ENCODE peak calls at places on chromosome 18, in five cellular contexts. U is Peyer's patch, E is brain microvascular endothelial cell, C is adrenal gland, G is breast epithelium. Q is an unnamed sample.

GRCh38 chr18:55316615-55317184 is 271.3 kb downstream of the TCF4 start:
- DNase-seq in U (no peak), E (no peak), C (no peak), G (no peak), Q (no peak)

GRCh38 chr18:12606592-12607315 is 51.2 kb downstream of the SPIRE1 start:
- DNase-seq in U (no peak), E (no peak), C (no peak), G (no peak), Q (no peak)

GRCh38 chr18:63177822-63178525 is 141.6 kb downstream of the BCL2 start:
- DNase-seq in U (peak; percentile 69), E (no peak), C (no peak), G (peak; percentile 56), Q (no peak)

GRCh38 chr18:75377975-75378673 is 49.4 kb downstream of the SMIM21 start:
- DNase-seq in U (no peak), E (no peak), C (no peak), G (no peak), Q (no peak)

GRCh38 chr18:22698711-22699110 is 234.4 kb upstream of the RBBP8 start:
- DNase-seq in U (no peak), E (no peak), C (no peak), G (no peak), Q (no peak)

GRCh38 chr18:46759885-46760284 is 3.0 kb upstream of the ST8SIA5 start:
- DNase-seq in U (no peak), E (no peak), C (no peak), G (no peak), Q (no peak)

GRCh38 chr18:29041976-29042375 is 865.0 kb upstream of the CDH2 start:
- DNase-seq in U (no peak), E (no peak), C (no peak), G (no peak), Q (no peak)

GRCh38 chr18:48802543-48803428 is 148.0 kb downstream of the SMAD7 start:
- DNase-seq in U (peak; percentile 47), E (no peak), C (peak; percentile 52), G (no peak), Q (peak; percentile 79)

GRCh38 chr18:79525556-79526467 is 130.1 kb downstream of the NFATC1 start:
- DNase-seq in U (peak; percentile 50), E (no peak), C (no peak), G (peak; percentile 33), Q (peak; percentile 84)

GRCh38 chr18:69935319-69936190 is 12.1 kb downstream of the CD226 start:
- DNase-seq in U (peak; percentile 80), E (no peak), C (no peak), G (peak; percentile 46), Q (no peak)

GRCh38 chr18:50203801-50204604 is 9.1 kb upstream of the MYO5B start:
- DNase-seq in U (peak; percentile 80), E (peak; percentile 33), C (peak; percentile 59), G (no peak), Q (no peak)

GRCh38 chr18:40159141-40160017 is 1795.7 kb upstream of the PIK3C3 start:
- DNase-seq in U (no peak), E (peak; percentile 46), C (no peak), G (no peak), Q (no peak)

DNA sequence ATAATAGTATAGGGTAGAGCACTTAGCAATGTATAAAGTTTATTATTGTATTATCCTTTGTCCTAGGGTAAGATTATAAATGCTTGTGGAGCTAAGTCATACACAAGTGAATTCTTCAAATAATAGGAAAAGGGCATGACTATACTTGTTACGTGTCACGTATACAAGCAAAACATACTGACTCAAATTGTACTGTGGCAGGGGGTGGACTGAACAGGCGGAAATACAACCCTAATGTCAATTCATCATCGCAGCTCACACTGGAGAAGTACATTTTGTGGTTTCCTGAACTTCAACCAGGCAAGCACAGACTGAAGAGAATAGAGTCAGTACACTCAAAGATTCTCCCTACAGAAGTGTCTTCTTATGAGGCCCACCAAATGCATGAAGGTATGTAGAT is 201.0 kb downstream of the MBD2 start:
- DNase-seq in U (no peak), E (peak; percentile 93), C (no peak), G (no peak), Q (no peak)
- H3K4me3 ChIP-seq in U (no peak overlapping the region), E (no peak overlapping the region), C (no peak overlapping the region), G (no peak overlapping the region), Q (no peak overlapping the region)

GRCh38 chr18:8952796-8953760 is 149.4 kb upstream of the NDUFV2 start:
- DNase-seq in U (no peak), E (peak; percentile 71), C (no peak), G (no peak), Q (peak; percentile 28)

GRCh38 chr18:8948471-8949149 is 153.9 kb upstream of the NDUFV2 start:
- DNase-seq in U (no peak), E (peak; percentile 76), C (no peak), G (no peak), Q (no peak)

GRCh38 chr18:8949206-8949605 is 153.3 kb upstream of the NDUFV2 start:
- DNase-seq in U (no peak), E (no peak), C (no peak), G (no peak), Q (no peak)

GRCh38 chr18:8952174-8952573 is 150.3 kb upstream of the NDUFV2 start:
- DNase-seq in U (no peak), E (no peak), C (no peak), G (no peak), Q (no peak)

GRCh38 chr18:8951491-8951890 is 151.0 kb upstream of the NDUFV2 start:
- DNase-seq in U (no peak), E (no peak), C (no peak), G (no peak), Q (no peak)
- TF ChIP-seq CTCF in U (no peak), E (no peak), C (no peak), G (no peak), Q (no peak)

DNA sequence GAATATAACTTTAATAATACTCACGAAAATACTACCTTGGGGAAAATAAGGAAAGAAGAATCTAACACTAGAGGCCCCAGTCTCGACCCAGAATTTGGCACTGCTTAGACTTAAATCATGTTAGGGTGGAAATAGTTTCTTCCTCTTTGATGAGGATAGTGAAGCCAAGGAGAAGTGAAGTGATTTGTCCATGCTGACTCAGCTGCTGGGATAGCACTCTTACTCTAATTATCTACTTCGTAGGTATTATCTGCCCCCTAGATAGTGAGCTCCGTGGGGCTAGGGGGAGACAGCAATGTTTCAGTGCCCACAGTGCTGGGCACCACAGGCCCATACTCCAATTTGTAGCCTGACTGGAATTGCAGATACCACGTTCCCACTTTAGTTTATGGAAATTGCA is 2.6 kb downstream of the KCTD1 start:
- DNase-seq in U (no peak), E (no peak), C (no peak), G (no peak), Q (no peak)
- H3K4me3 ChIP-seq in U (no peak overlapping the region), E (peak overlapping the region; percentile 71), C (no peak overlapping the region), G (no peak overlapping the region), Q (peak overlapping the region; percentile 51)

DNA sequence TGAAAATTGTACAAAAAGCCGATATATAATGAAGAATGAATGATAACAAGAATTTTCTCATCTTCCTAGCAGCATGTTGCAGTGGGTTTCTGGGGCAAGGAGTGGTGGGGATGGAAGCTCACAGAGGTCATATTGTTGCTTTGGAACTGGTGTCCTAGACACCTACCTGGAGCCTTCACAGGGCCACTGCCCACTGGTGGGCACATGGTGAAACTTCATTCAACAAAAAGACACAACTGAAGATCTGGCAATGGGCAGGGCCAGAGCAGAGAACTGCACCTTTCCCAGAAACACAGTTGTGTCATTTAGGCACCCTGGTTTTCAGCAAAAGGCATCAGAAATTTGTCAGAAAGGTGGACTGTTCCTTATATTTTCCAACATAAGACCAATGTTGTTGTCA is 115.3 kb downstream of the FHOD3 start:
- DNase-seq in U (no peak), E (no peak), C (peak; percentile 59), G (no peak), Q (no peak)
- TF ChIP-seq CTCF in U (no peak), E (peak; percentile 78), C (peak; percentile 22), G (no peak), Q (no peak)